ENCODE peak calls at places on chromosomes 6 and 20, in seven cellular contexts. T is NCI-H2081 treated with DMSO at 0.1 percent for 48 hours; Q is aorta; E is heart left ventricle; A is Calu3; B is activated naive CD4-positive, alpha-beta T cell; G is activated CD4-positive, CD25-positive, alpha-beta regulatory T cell. V is an unnamed sample.

GRCh38 chr6:5995705-5996686 is 10.7 kb downstream of the NRN1 start:
- DNase-seq in B (no peak), T (no peak), E (peak), A (no peak), G (no peak), Q (peak), V (peak)

GRCh38 chr20:50776122-50776795 is 18.6 kb upstream of the BCAS4 start:
- DNase-seq in B (no peak), G (no peak), A (no peak), Q (peak), E (no peak), T (no peak), V (no peak)

GRCh38 chr6:2504495-2505064 is 246.1 kb downstream of the MYLK4 start:
- DNase-seq in Q (no peak), A (no peak), B (no peak), G (no peak), T (no peak), E (no peak), V (no peak)

GRCh38 chr6:143243786-143244185 is 183.1 kb downstream of the AIG1 start:
- DNase-seq in A (no peak), T (no peak), B (no peak), G (no peak), E (no peak), Q (no peak), V (no peak)

GRCh38 chr6:42190784-42191183 is 4.0 kb downstream of the GUCA1B start:
- DNase-seq in B (no peak), G (no peak), E (no peak), A (no peak), T (no peak), Q (no peak), V (no peak)

GRCh38 chr6:136550045-136550329 is 235 bp downstream of the MAP7 start:
- DNase-seq in Q (peak), A (no peak), G (no peak), T (no peak), B (no peak), E (no peak), V (no peak)

GRCh38 chr6:89944826-89945407 is 50.6 kb downstream of the GJA10 start:
- DNase-seq in Q (no peak), E (no peak), A (no peak), G (no peak), B (no peak), T (no peak), V (no peak)

GRCh38 chr6:151681426-151682059 is 125.9 kb upstream of the ESR1 start:
- DNase-seq in T (no peak), G (no peak), A (no peak), Q (no peak), B (no peak), E (no peak), V (no peak)

GRCh38 chr20:48467622-48468021 is 360.2 kb downstream of the PREX1 start:
- DNase-seq in G (no peak), A (peak), Q (no peak), B (no peak), E (no peak), T (no peak), V (no peak)

GRCh38 chr6:2134559-2134958 is 110.8 kb downstream of the GMDS start:
- DNase-seq in Q (no peak), A (no peak), E (no peak), T (no peak), B (no peak), G (no peak), V (no peak)

GRCh38 chr20:53586640-53587039 is 7.0 kb downstream of the ZNF217 start:
- DNase-seq in A (no peak), Q (no peak), T (no peak), E (no peak), G (no peak), B (no peak), V (no peak)

GRCh38 chr20:19903168-19903676 is 113.9 kb upstream of the NAA20 start:
- DNase-seq in B (no peak), G (no peak), A (no peak), T (no peak), E (no peak), Q (no peak), V (no peak)

GRCh38 chr20:36035720-36036119 is 67.3 kb downstream of the CNBD2 start:
- DNase-seq in E (no peak), B (no peak), G (no peak), T (no peak), Q (no peak), A (peak), V (no peak)

GRCh38 chr6:136685540-136686108 is 106.7 kb downstream of the MAP3K5 start:
- DNase-seq in G (no peak), A (no peak), T (no peak), E (no peak), B (no peak), Q (no peak), V (no peak)

GRCh38 chr6:82017316-82017715 is 230.2 kb downstream of the IBTK start:
- DNase-seq in T (no peak), B (no peak), G (no peak), A (no peak), Q (no peak), E (no peak), V (no peak)

GRCh38 chr6:11271228-11271627 is 38.8 kb upstream of the NEDD9 start:
- DNase-seq in T (no peak), G (no peak), Q (no peak), A (no peak), E (no peak), B (no peak), V (no peak)

GRCh38 chr20:48614593-48615274 is 213.1 kb downstream of the PREX1 start:
- DNase-seq in E (no peak), G (no peak), B (no peak), T (no peak), A (no peak), Q (peak), V (no peak)

GRCh38 chr20:11846131-11846530 is 71.6 kb upstream of the BTBD3 start:
- DNase-seq in B (no peak), T (no peak), E (no peak), A (no peak), Q (no peak), G (no peak), V (no peak)

GRCh38 chr6:42224222-42225042 is 6.8 kb upstream of the MRPS10 start:
- DNase-seq in G (no peak), Q (no peak), T (no peak), E (no peak), A (peak), B (no peak), V (no peak)

GRCh38 chr6:122476131-122476530 is 4.5 kb upstream of the SERINC1 start:
- DNase-seq in B (no peak), E (no peak), T (no peak), Q (no peak), G (no peak), A (no peak), V (no peak)

GRCh38 chr6:126550323-126550722 is 210.4 kb downstream of the CENPW start:
- DNase-seq in G (no peak), E (no peak), B (no peak), T (no peak), Q (no peak), A (no peak), V (no peak)

GRCh38 chr6:119586250-119586882 is 236.8 kb upstream of the MAN1A1 start:
- DNase-seq in A (no peak), E (no peak), Q (no peak), T (no peak), G (no peak), B (no peak), V (peak)

GRCh38 chr6:6397842-6398241 is 77.4 kb upstream of the F13A1 start:
- DNase-seq in Q (no peak), E (no peak), B (no peak), A (no peak), T (no peak), G (no peak), V (no peak)